ENCODE peak calls at places on chromosomes 2 and 18, in seven cellular contexts. T is SK-N-DZ; L is choroid plexus epithelial cell; U is activated CD8-positive, alpha-beta memory T cell treated with anti-CD3 and anti-CD28 coated beads for 24 hours; C is gastrocnemius medialis; R is HT1080; B is Daoy. G is an unnamed sample.
A peak's percentile ranks its signal among the peaks of the same experiment; 100 is the strongest.

GRCh38 chr2:159071190-159071915 is 102.9 kb downstream of the TANC1 start:
- DNase-seq in T (no peak), L (no peak), U (no peak), C (no peak), R (no peak), B (no peak), G (no peak)

GRCh38 chr18:13235326-13235937 is 16.9 kb downstream of the LDLRAD4 start:
- DNase-seq in T (no peak), L (no peak), U (peak; percentile 15), C (no peak), R (no peak), B (no peak), G (no peak)

GRCh38 chr2:233281553-233281952 is 26.1 kb upstream of the SAG start:
- DNase-seq in T (no peak), L (no peak), U (no peak), C (no peak), R (no peak), B (no peak), G (no peak)

GRCh38 chr18:48687694-48688042 is 148.8 kb downstream of the CTIF start:
- DNase-seq in T (no peak), L (no peak), U (no peak), C (no peak), R (no peak), B (no peak), G (no peak)

GRCh38 chr2:239932881-239933735 is 92.0 kb downstream of the NDUFA10 start:
- DNase-seq in T (no peak), L (no peak), U (peak; percentile 47), C (no peak), R (no peak), B (no peak), G (no peak)

GRCh38 chr2:120849278-120849677 is 113.6 kb downstream of the GLI2 start:
- DNase-seq in T (no peak), L (no peak), U (no peak), C (no peak), R (no peak), B (no peak), G (no peak)

GRCh38 chr2:203869610-203870042 is 2.1 kb downstream of the CTLA4 start:
- DNase-seq in T (no peak), L (no peak), U (peak; percentile 80), C (no peak), R (no peak), B (no peak), G (no peak)

GRCh38 chr2:201127570-201127969 is 11.6 kb downstream of the CFLAR start:
- DNase-seq in T (no peak), L (peak; percentile 74), U (peak; percentile 74), C (peak; percentile 82), R (peak; percentile 43), B (peak; percentile 63), G (no peak)

GRCh38 chr2:112582314-112582746 is 2.1 kb upstream of the CHCHD5 start:
- DNase-seq in T (peak; percentile 70), L (peak; percentile 78), U (peak; percentile 67), C (no peak), R (peak; percentile 85), B (peak; percentile 47), G (peak; percentile 22)

GRCh38 chr2:150486539-150487484 is 655 bp downstream of the RND3 start:
- DNase-seq in T (peak; percentile 49), L (peak; percentile 73), U (no peak), C (peak; percentile 14), R (peak; percentile 40), B (peak; percentile 51), G (peak; percentile 34)

GRCh38 chr2:148927010-148927409 is 52.0 kb downstream of the KIF5C start:
- DNase-seq in T (no peak), L (no peak), U (peak; percentile 73), C (no peak), R (no peak), B (peak; percentile 29), G (peak; percentile 25)

GRCh38 chr2:120264995-120265394 is 12.3 kb downstream of the RALB start:
- DNase-seq in T (no peak), L (no peak), U (no peak), C (no peak), R (no peak), B (no peak), G (no peak)

GRCh38 chr2:7053650-7054262 is 136.5 kb downstream of the RNF144A start:
- DNase-seq in T (peak; percentile 65), L (peak; percentile 26), U (no peak), C (no peak), R (no peak), B (no peak), G (no peak)

GRCh38 chr2:68741805-68742306 is 7.2 kb downstream of the ARHGAP25 start:
- DNase-seq in T (no peak), L (no peak), U (no peak), C (no peak), R (no peak), B (no peak), G (no peak)

GRCh38 chr2:3309496-3310355 is 67.9 kb downstream of the EIPR1 start:
- DNase-seq in T (no peak), L (peak; percentile 7), U (no peak), C (no peak), R (no peak), B (no peak), G (no peak)

GRCh38 chr18:51614033-51614432 is 416.6 kb upstream of the MEX3C start:
- DNase-seq in T (no peak), L (peak; percentile 68), U (no peak), C (no peak), R (peak; percentile 98), B (peak; percentile 3), G (no peak)

GRCh38 chr18:50836521-50836957 is 16.7 kb upstream of the MRO start:
- DNase-seq in T (no peak), L (peak; percentile 89), U (no peak), C (no peak), R (peak; percentile 92), B (peak; percentile 71), G (no peak)

GRCh38 chr18:49100226-49100968 is 149.6 kb upstream of the SMAD7 start:
- DNase-seq in T (no peak), L (peak; percentile 43), U (no peak), C (no peak), R (no peak), B (peak; percentile 79), G (no peak)

GRCh38 chr18:42706618-42707017 is 408.9 kb downstream of the RIT2 start:
- DNase-seq in T (peak; percentile 98), L (peak; percentile 2), U (no peak), C (no peak), R (peak; percentile 46), B (no peak), G (no peak)

GRCh38 chr2:150376627-150377335 is 110.7 kb downstream of the RND3 start:
- DNase-seq in T (no peak), L (peak; percentile 92), U (no peak), C (peak; percentile 7), R (no peak), B (no peak), G (no peak)

GRCh38 chr2:237996041-237996593 is 29.3 kb downstream of the UBE2F start:
- DNase-seq in T (no peak), L (peak; percentile 67), U (no peak), C (no peak), R (no peak), B (no peak), G (no peak)

GRCh38 chr18:57207124-57207916 is 60.4 kb downstream of the BOD1L2 start:
- DNase-seq in T (no peak), L (no peak), U (no peak), C (no peak), R (no peak), B (no peak), G (no peak)